ENCODE peak calls at places on chromosomes 6 and 20, in ten cellular contexts. Z is AG08395; V is cerebellar cortex; L is astrocyte; U is stimulated activated naive B cell treated with anti-CD40 and anti-IgM and Interleukin-4, amounts not matched to agents 10 μg/mL and 1 μg/mL and 100 μg/mL, for 72 hours; Y is iPS DF 19.7; P is G401; W is substantia nigra; N is HT-29; D is cerebellum. O is an unnamed sample.

GRCh38 chr20:43949741-43950618 is 35.3 kb downstream of the TOX2 start:
- DNase-seq in U (no peak), N (peak; percentile 71), Z (no peak), W (no peak), Y (no peak), D (no peak), V (no peak), L (no peak), P (no peak), O (no peak)

GRCh38 chr20:60283281-60283680 is 325.1 kb downstream of the CDH26 start:
- DNase-seq in U (no peak), P (no peak), Y (no peak), L (no peak), N (no peak), V (no peak), D (no peak), Z (no peak), W (no peak), O (no peak)

GRCh38 chr20:54108817-54109216 is 38.4 kb upstream of the BCAS1 start:
- DNase-seq in D (no peak), U (no peak), N (no peak), V (no peak), W (no peak), Z (no peak), Y (no peak), P (no peak), L (no peak), O (no peak)

GRCh38 chr6:129795261-129795660 is 65.9 kb downstream of the TMEM244 start:
- DNase-seq in Y (no peak), W (no peak), U (no peak), P (no peak), V (no peak), L (no peak), N (no peak), D (no peak), Z (no peak), O (no peak)

GRCh38 chr6:70353343-70353913 is 50.5 kb upstream of the COL9A1 start:
- DNase-seq in Z (no peak), U (no peak), Y (no peak), L (no peak), D (no peak), P (no peak), V (no peak), W (no peak), N (no peak), O (no peak)

GRCh38 chr6:6901205-6901719 is 206.5 kb upstream of the RREB1 start:
- DNase-seq in L (no peak), D (no peak), V (no peak), Y (no peak), P (no peak), W (no peak), U (no peak), Z (no peak), N (no peak), O (no peak)

GRCh38 chr6:120584111-120584760 is 750.0 kb downstream of the TBC1D32 start:
- DNase-seq in P (no peak), Y (no peak), N (no peak), Z (no peak), V (no peak), L (no peak), U (no peak), W (no peak), D (no peak), O (no peak)

GRCh38 chr6:108793449-108794134 is 54.6 kb upstream of the ARMC2 start:
- DNase-seq in Y (no peak), D (no peak), L (no peak), W (no peak), V (no peak), N (peak; percentile 32), U (no peak), Z (no peak), P (no peak), O (no peak)

GRCh38 chr20:43710370-43711044 is 16.3 kb downstream of the GTSF1L start:
- DNase-seq in N (no peak), Z (no peak), P (no peak), V (no peak), Y (no peak), W (no peak), L (no peak), U (peak; percentile 25), D (no peak), O (no peak)

GRCh38 chr6:20252311-20252710 is 40.0 kb upstream of the MBOAT1 start:
- DNase-seq in D (no peak), P (no peak), Y (no peak), N (no peak), U (no peak), W (no peak), Z (no peak), V (no peak), L (no peak), O (no peak)

GRCh38 chr6:158131926-158132325 is 36.1 kb downstream of the SERAC1 start:
- DNase-seq in V (peak; percentile 10), U (no peak), N (peak; percentile 50), W (no peak), Z (peak; percentile 6), L (no peak), D (no peak), P (peak; percentile 6), Y (no peak), O (no peak)

O was measured in LNCaP clone FGC.